ENCODE peak calls at places on chromosome 14, in seven cellular contexts. One of them, this sample, is unnamed.

GRCh38 chr14:64745511-64746041 is 41.4 kb downstream of the PLEKHG3 start:
- DNase-seq in A549: no peak
- DNase-seq in CD4-positive, alpha-beta T cell: no peak
- DNase-seq in breast epithelium: no peak
- DNase-seq in dorsolateral prefrontal cortex: no peak
- DNase-seq in suprapubic skin: no peak
- DNase-seq in RWPE1: no peak
- DNase-seq in this sample: no peak

GRCh38 chr14:52895000-52895399 is 55.9 kb downstream of the FERMT2 start:
- DNase-seq in breast epithelium: no peak
- DNase-seq in suprapubic skin: no peak
- DNase-seq in CD4-positive, alpha-beta T cell: no peak
- DNase-seq in dorsolateral prefrontal cortex: no peak
- DNase-seq in RWPE1: no peak
- DNase-seq in A549: no peak
- DNase-seq in this sample: no peak

GRCh38 chr14:99006271-99006670 is 265.7 kb downstream of the BCL11B start:
- DNase-seq in CD4-positive, alpha-beta T cell: no peak
- DNase-seq in dorsolateral prefrontal cortex: no peak
- DNase-seq in suprapubic skin: no peak
- DNase-seq in A549: no peak
- DNase-seq in breast epithelium: no peak
- DNase-seq in RWPE1: no peak
- DNase-seq in this sample: no peak

GRCh38 chr14:69105326-69105725 is 47.6 kb downstream of the DCAF5 start:
- DNase-seq in A549: no peak
- DNase-seq in suprapubic skin: no peak
- DNase-seq in RWPE1: no peak
- DNase-seq in dorsolateral prefrontal cortex: no peak
- DNase-seq in breast epithelium: no peak
- DNase-seq in CD4-positive, alpha-beta T cell: no peak
- DNase-seq in this sample: no peak

GRCh38 chr14:100587763-100588411 is 670 bp upstream of the BEGAIN start:
- DNase-seq in A549: no peak
- DNase-seq in RWPE1: no peak
- DNase-seq in dorsolateral prefrontal cortex: no peak
- DNase-seq in suprapubic skin: no peak
- DNase-seq in breast epithelium: no peak
- DNase-seq in CD4-positive, alpha-beta T cell: no peak
- DNase-seq in this sample: no peak

GRCh38 chr14:65357091-65357490 is 55.4 kb upstream of the FUT8 start:
- DNase-seq in dorsolateral prefrontal cortex: no peak
- DNase-seq in RWPE1: no peak
- DNase-seq in CD4-positive, alpha-beta T cell: no peak
- DNase-seq in A549: no peak
- DNase-seq in suprapubic skin: no peak
- DNase-seq in breast epithelium: no peak
- DNase-seq in this sample: no peak

GRCh38 chr14:54893151-54893760 is 9.4 kb downstream of the GCH1 start:
- DNase-seq in breast epithelium: no peak
- DNase-seq in RWPE1: peak
- DNase-seq in A549: peak
- DNase-seq in CD4-positive, alpha-beta T cell: peak
- DNase-seq in dorsolateral prefrontal cortex: no peak
- DNase-seq in suprapubic skin: no peak
- DNase-seq in this sample: no peak

GRCh38 chr14:35534884-35535793 is 1.2 kb downstream of the INSM2 start:
- DNase-seq in suprapubic skin: no peak
- DNase-seq in breast epithelium: no peak
- DNase-seq in CD4-positive, alpha-beta T cell: peak
- DNase-seq in RWPE1: peak
- DNase-seq in dorsolateral prefrontal cortex: peak
- DNase-seq in A549: peak
- DNase-seq in this sample: no peak

GRCh38 chr14:52064174-52064573 is 4.7 kb downstream of the NID2 start:
- DNase-seq in CD4-positive, alpha-beta T cell: no peak
- DNase-seq in A549: no peak
- DNase-seq in dorsolateral prefrontal cortex: no peak
- DNase-seq in suprapubic skin: no peak
- DNase-seq in RWPE1: no peak
- DNase-seq in breast epithelium: no peak
- DNase-seq in this sample: no peak

GRCh38 chr14:24070285-24071143 is 848 bp upstream of the CPNE6 start:
- DNase-seq in breast epithelium: no peak
- DNase-seq in RWPE1: no peak
- DNase-seq in CD4-positive, alpha-beta T cell: no peak
- DNase-seq in A549: no peak
- DNase-seq in dorsolateral prefrontal cortex: no peak
- DNase-seq in suprapubic skin: no peak
- DNase-seq in this sample: no peak

GRCh38 chr14:53969326-53969725 is 12.7 kb upstream of the BMP4 start:
- DNase-seq in breast epithelium: no peak
- DNase-seq in suprapubic skin: no peak
- DNase-seq in CD4-positive, alpha-beta T cell: no peak
- DNase-seq in dorsolateral prefrontal cortex: no peak
- DNase-seq in A549: no peak
- DNase-seq in RWPE1: no peak
- DNase-seq in this sample: no peak

GRCh38 chr14:61545716-61546455 is 149.4 kb upstream of the HIF1A start:
- DNase-seq in suprapubic skin: no peak
- DNase-seq in dorsolateral prefrontal cortex: peak
- DNase-seq in RWPE1: no peak
- DNase-seq in breast epithelium: no peak
- DNase-seq in CD4-positive, alpha-beta T cell: no peak
- DNase-seq in A549: no peak
- DNase-seq in this sample: peak

GRCh38 chr14:61540931-61541330 is 154.4 kb upstream of the HIF1A start:
- DNase-seq in breast epithelium: no peak
- DNase-seq in dorsolateral prefrontal cortex: no peak
- DNase-seq in A549: no peak
- DNase-seq in CD4-positive, alpha-beta T cell: no peak
- DNase-seq in RWPE1: no peak
- DNase-seq in suprapubic skin: no peak
- DNase-seq in this sample: no peak

GRCh38 chr14:61544448-61545202 is 150.7 kb upstream of the HIF1A start:
- DNase-seq in suprapubic skin: no peak
- DNase-seq in CD4-positive, alpha-beta T cell: no peak
- DNase-seq in breast epithelium: no peak
- DNase-seq in A549: no peak
- DNase-seq in dorsolateral prefrontal cortex: no peak
- DNase-seq in RWPE1: no peak
- DNase-seq in this sample: no peak

GRCh38 chr14:61543946-61544345 is 151.4 kb upstream of the HIF1A start:
- DNase-seq in dorsolateral prefrontal cortex: no peak
- DNase-seq in RWPE1: no peak
- DNase-seq in suprapubic skin: no peak
- DNase-seq in A549: no peak
- DNase-seq in breast epithelium: no peak
- DNase-seq in CD4-positive, alpha-beta T cell: no peak
- DNase-seq in this sample: no peak

DNA sequence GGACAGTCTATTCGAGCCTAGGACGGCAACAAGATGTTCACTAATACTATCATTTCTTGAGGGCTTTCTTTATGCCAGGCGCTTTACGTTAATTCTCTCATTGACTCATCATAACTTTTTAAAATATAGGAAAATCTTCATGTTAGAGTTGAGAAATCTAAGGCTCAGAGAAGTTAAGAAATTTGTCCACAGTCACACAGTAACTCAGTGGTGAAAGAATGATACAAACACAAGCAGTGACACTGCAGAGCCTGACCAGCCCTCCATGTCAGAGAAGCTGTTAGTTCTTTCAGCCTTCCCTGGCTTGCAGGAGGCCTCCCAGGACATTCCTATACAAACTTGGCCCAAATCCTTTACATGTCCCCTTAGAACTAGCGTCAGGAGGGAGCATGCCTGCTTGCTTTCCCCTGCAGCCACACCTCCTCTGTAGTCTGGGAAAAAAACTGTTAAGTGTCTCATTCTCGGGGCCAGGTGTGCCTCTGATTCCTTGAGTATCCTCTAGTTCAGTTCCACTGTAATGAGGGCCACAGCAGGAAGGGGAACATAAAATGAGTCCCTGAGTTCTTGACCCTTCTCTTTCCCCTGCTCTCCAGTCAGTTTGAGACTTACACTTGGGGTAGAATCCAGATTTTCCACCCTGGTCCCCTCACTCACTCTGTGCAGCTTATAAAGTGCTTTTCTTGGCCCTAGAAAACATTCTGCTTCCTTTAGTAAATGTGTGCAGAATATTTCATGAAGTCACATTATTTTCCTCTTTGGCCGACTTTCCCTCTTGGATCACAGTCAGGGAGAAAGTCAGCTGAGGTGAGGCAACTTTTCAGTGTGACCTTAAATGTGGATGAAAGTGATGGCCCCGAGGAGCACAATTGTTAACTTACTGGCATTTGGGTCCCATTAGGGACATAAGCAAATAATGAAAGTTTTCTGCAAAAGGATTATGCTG is 152.2 kb upstream of the HIF1A start:
- DNase-seq in CD4-positive, alpha-beta T cell: no peak
- DNase-seq in dorsolateral prefrontal cortex: no peak
- DNase-seq in breast epithelium: no peak
- DNase-seq in RWPE1: no peak
- DNase-seq in suprapubic skin: no peak
- DNase-seq in A549: no peak
- DNase-seq in this sample: no peak
- H3K27ac ChIP-seq in CD4-positive, alpha-beta T cell: no peak
- H3K27ac ChIP-seq in dorsolateral prefrontal cortex: peak
- H3K27ac ChIP-seq in breast epithelium: peak
- H3K27ac ChIP-seq in RWPE1: no peak
- H3K27ac ChIP-seq in suprapubic skin: peak
- H3K27ac ChIP-seq in A549: peak
- H3K27ac ChIP-seq in this sample: peak

DNA sequence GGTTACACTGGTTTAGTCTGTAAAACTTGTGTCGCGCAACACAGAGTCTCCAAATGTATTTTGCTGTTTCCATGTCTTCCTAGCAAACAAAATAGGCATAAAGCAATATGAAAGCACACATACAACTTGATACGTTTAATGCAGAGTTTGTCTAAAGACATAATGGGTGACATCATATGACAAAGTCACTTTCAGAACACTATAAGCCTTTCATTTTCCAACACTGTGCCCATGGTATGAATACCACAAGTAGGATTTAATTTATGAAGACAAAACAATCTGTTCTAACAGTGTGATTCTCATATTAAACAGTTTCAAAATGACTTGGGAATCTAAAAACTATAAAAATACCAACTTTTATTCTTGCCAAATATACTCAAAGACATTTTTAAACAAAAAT is 58.4 kb downstream of the PTPN21 start:
- DNase-seq in suprapubic skin: no peak
- DNase-seq in breast epithelium: no peak
- DNase-seq in RWPE1: no peak
- DNase-seq in A549: no peak
- DNase-seq in dorsolateral prefrontal cortex: no peak
- DNase-seq in CD4-positive, alpha-beta T cell: no peak
- DNase-seq in this sample: no peak
- H3K27ac ChIP-seq in suprapubic skin: no peak
- H3K27ac ChIP-seq in breast epithelium: no peak
- H3K27ac ChIP-seq in RWPE1: no peak
- H3K27ac ChIP-seq in A549: no peak
- H3K27ac ChIP-seq in dorsolateral prefrontal cortex: peak
- H3K27ac ChIP-seq in CD4-positive, alpha-beta T cell: no peak
- H3K27ac ChIP-seq in this sample: no peak

GRCh38 chr14:30893819-30894218 is 19.5 kb downstream of the COCH start:
- DNase-seq in dorsolateral prefrontal cortex: no peak
- DNase-seq in breast epithelium: no peak
- DNase-seq in RWPE1: no peak
- DNase-seq in CD4-positive, alpha-beta T cell: no peak
- DNase-seq in suprapubic skin: no peak
- DNase-seq in A549: no peak
- DNase-seq in this sample: no peak

GRCh38 chr14:30896435-30896834 is 22.1 kb downstream of the COCH start:
- DNase-seq in A549: no peak
- DNase-seq in CD4-positive, alpha-beta T cell: no peak
- DNase-seq in RWPE1: no peak
- DNase-seq in dorsolateral prefrontal cortex: no peak
- DNase-seq in breast epithelium: no peak
- DNase-seq in suprapubic skin: no peak
- DNase-seq in this sample: no peak

GRCh38 chr14:30889244-30889594 is 14.9 kb downstream of the COCH start:
- DNase-seq in RWPE1: no peak
- DNase-seq in suprapubic skin: no peak
- DNase-seq in CD4-positive, alpha-beta T cell: no peak
- DNase-seq in A549: no peak
- DNase-seq in breast epithelium: no peak
- DNase-seq in dorsolateral prefrontal cortex: no peak
- DNase-seq in this sample: no peak

GRCh38 chr14:30894923-30895515 is 20.7 kb downstream of the COCH start:
- DNase-seq in A549: no peak
- DNase-seq in dorsolateral prefrontal cortex: no peak
- DNase-seq in RWPE1: no peak
- DNase-seq in breast epithelium: no peak
- DNase-seq in suprapubic skin: no peak
- DNase-seq in CD4-positive, alpha-beta T cell: no peak
- DNase-seq in this sample: no peak
- H3K27ac ChIP-seq in A549: no peak
- H3K27ac ChIP-seq in dorsolateral prefrontal cortex: no peak
- H3K27ac ChIP-seq in RWPE1: no peak
- H3K27ac ChIP-seq in breast epithelium: no peak
- H3K27ac ChIP-seq in suprapubic skin: no peak
- H3K27ac ChIP-seq in CD4-positive, alpha-beta T cell: no peak
- H3K27ac ChIP-seq in this sample: no peak

GRCh38 chr14:96806836-96807235 is 9.7 kb downstream of the VRK1 start:
- DNase-seq in dorsolateral prefrontal cortex: no peak
- DNase-seq in breast epithelium: no peak
- DNase-seq in RWPE1: no peak
- DNase-seq in suprapubic skin: no peak
- DNase-seq in CD4-positive, alpha-beta T cell: no peak
- DNase-seq in A549: peak
- DNase-seq in this sample: no peak

GRCh38 chr14:96808619-96809405 is 11.6 kb downstream of the VRK1 start:
- DNase-seq in dorsolateral prefrontal cortex: no peak
- DNase-seq in suprapubic skin: no peak
- DNase-seq in breast epithelium: no peak
- DNase-seq in A549: no peak
- DNase-seq in CD4-positive, alpha-beta T cell: no peak
- DNase-seq in RWPE1: no peak
- DNase-seq in this sample: no peak

GRCh38 chr14:96816281-96816680 is 19.1 kb downstream of the VRK1 start:
- DNase-seq in RWPE1: no peak
- DNase-seq in suprapubic skin: no peak
- DNase-seq in dorsolateral prefrontal cortex: no peak
- DNase-seq in breast epithelium: no peak
- DNase-seq in CD4-positive, alpha-beta T cell: no peak
- DNase-seq in A549: no peak
- DNase-seq in this sample: no peak

GRCh38 chr14:96811985-96812667 is 14.9 kb downstream of the VRK1 start:
- DNase-seq in suprapubic skin: no peak
- DNase-seq in breast epithelium: no peak
- DNase-seq in RWPE1: no peak
- DNase-seq in A549: no peak
- DNase-seq in dorsolateral prefrontal cortex: no peak
- DNase-seq in CD4-positive, alpha-beta T cell: no peak
- DNase-seq in this sample: no peak

DNA sequence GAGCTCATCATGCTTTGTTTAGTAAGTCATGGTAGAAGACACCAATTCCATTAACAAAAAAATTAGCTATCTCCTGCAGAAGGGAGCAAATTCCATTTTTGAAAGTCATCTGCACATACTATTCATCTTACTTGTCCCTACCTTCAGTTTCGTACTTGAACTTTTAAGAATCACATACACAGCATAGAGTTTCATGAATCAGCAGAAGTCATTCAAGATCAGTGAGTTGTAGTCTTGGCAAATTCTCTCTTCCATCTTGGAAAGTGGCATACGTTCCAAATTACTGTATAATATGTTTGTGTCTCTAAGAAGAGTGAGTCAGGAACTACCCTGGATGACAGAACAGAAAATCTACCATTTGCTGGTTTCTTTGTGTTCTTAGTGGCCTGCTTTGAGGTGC is 14.1 kb downstream of the VRK1 start:
- DNase-seq in breast epithelium: no peak
- DNase-seq in RWPE1: peak
- DNase-seq in A549: no peak
- DNase-seq in dorsolateral prefrontal cortex: no peak
- DNase-seq in suprapubic skin: no peak
- DNase-seq in CD4-positive, alpha-beta T cell: no peak
- DNase-seq in this sample: no peak
- H3K27ac ChIP-seq in breast epithelium: no peak
- H3K27ac ChIP-seq in RWPE1: no peak
- H3K27ac ChIP-seq in A549: no peak
- H3K27ac ChIP-seq in dorsolateral prefrontal cortex: no peak
- H3K27ac ChIP-seq in suprapubic skin: no peak
- H3K27ac ChIP-seq in CD4-positive, alpha-beta T cell: no peak
- H3K27ac ChIP-seq in this sample: no peak